ENCODE peak calls at places on chromosomes 11 and 22, in five cellular contexts. D is neuronal stem cell, G is fibroblast of lung, K is hepatocyte, P is IMR-90. V is an unnamed sample.

GRCh38 chr11:12585861-12586260 is 88.4 kb upstream of the TEAD1 start:
- DNase-seq in D (no peak), G (no peak), P (no peak), K (no peak), V (no peak)

GRCh38 chr11:59556883-59557205 is 45.5 kb downstream of the OR4D9 start:
- DNase-seq in G (peak), D (no peak), K (no peak), P (no peak), V (peak)

GRCh38 chr11:118232659-118233058 is 7.8 kb upstream of the JAML start:
- DNase-seq in P (no peak), G (no peak), D (no peak), K (no peak), V (no peak)

GRCh38 chr11:19311306-19312030 is 70.7 kb upstream of the E2F8 start:
- DNase-seq in P (peak), D (peak), K (peak), G (peak), V (no peak)

GRCh38 chr11:35600439-35600838 is 17.8 kb upstream of the FJX1 start:
- DNase-seq in K (no peak), D (no peak), P (no peak), G (no peak), V (no peak)

GRCh38 chr11:75541301-75541929 is 15.7 kb upstream of the GDPD5 start:
- DNase-seq in G (no peak), D (no peak), P (no peak), K (no peak), V (no peak)

GRCh38 chr11:68845351-68846002 is 3.8 kb upstream of the CPT1A start:
- DNase-seq in P (no peak), G (no peak), K (peak), D (no peak), V (no peak)

GRCh38 chr11:35997908-35998307 is 54.0 kb downstream of the LDLRAD3 start:
- DNase-seq in K (no peak), D (no peak), P (no peak), G (no peak), V (no peak)

GRCh38 chr22:20247010-20247505 is 21.1 kb downstream of the RTN4R start:
- DNase-seq in P (peak), D (no peak), G (peak), K (no peak), V (no peak)

GRCh38 chr11:47941907-47942558 is 38.3 kb upstream of the PTPRJ start:
- DNase-seq in D (no peak), K (peak), P (no peak), G (no peak), V (peak)

GRCh38 chr22:50085211-50085999 is at the start of gene MLC1:
- DNase-seq in P (peak), K (no peak), D (no peak), G (peak), V (no peak)

GRCh38 chr11:13335319-13335718 is 57.7 kb downstream of the BMAL1 start:
- DNase-seq in P (peak), G (peak), K (peak), D (peak), V (no peak)

GRCh38 chr11:63882555-63883242 is 34.3 kb downstream of the RCOR2 start:
- DNase-seq in G (peak), K (no peak), P (no peak), D (no peak), V (no peak)

DNA sequence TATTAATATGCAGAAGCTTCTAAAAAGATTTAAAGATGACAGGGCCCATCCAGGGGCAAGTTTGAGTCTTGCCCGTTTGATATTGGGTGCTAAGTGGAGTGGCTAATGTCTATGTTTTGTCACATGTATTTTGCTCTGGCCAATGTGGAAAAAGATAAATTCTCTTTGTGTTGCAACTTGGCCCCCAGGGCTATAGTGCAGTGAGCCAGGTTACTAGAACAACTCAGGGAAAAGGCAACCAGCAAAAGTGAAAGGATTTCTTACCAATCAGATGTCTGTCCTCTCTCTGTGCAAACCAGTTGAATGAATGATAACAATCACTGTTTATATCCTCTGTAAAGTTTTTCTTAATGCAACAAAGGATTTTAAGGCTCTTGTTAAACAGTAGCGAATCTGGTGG is 4.6 kb upstream of the CLNS1A start:
- DNase-seq in P (no peak), K (no peak), D (no peak), G (no peak), V (no peak)
- H2AFZ ChIP-seq in P (no peak), K (no peak), D (peak), G (peak), V (peak)

GRCh38 chr22:43113516-43114251 is 3.1 kb downstream of the BIK start:
- DNase-seq in P (no peak), K (no peak), G (no peak), D (no peak), V (peak)
- H3K27ac ChIP-seq in P (no peak), K (no peak), G (no peak), D (no peak), V (no peak)

DNA sequence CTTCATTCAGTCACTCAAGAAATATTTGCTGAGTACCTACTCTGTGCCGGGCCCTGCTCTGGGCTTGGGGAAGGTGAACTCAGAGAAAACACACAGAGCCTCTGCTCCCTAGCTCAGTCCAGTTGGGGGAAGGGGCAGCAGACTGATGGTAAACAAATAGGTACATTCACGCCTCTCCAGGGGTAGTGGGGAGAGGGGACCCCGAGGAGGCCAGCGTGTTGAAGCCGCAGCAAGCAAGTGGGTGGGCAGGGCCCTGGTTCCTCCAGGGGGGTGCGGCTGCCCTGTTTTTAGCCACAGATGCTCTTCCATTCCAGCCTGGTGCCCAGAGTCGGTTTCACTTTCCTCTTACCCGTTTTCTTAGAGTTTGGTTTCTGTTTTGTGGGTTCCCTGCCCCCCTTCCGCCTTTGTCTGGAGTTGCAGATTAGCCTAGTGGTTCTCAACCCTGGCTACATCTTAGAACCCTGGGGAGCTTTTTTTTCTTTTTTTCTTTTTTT is 8.7 kb downstream of the DRAP1 start:
- DNase-seq in K (no peak), D (no peak), P (no peak), G (no peak), V (no peak)
- H2AFZ ChIP-seq in K (no peak), D (peak), P (peak), G (no peak), V (no peak)

GRCh38 chr11:67470337-67471002 is 1.4 kb upstream of the TMEM134 start:
- DNase-seq in P (no peak), D (no peak), G (no peak), K (no peak), V (no peak)

GRCh38 chr11:67468509-67468834 is 579 bp downstream of the TMEM134 start:
- DNase-seq in P (no peak), G (no peak), D (no peak), K (no peak), V (no peak)

GRCh38 chr11:67468056-67468455 is 995 bp downstream of the TMEM134 start:
- DNase-seq in D (no peak), K (peak), P (no peak), G (peak), V (peak)

GRCh38 chr11:67466962-67467771 is 1.9 kb downstream of the TMEM134 start:
- DNase-seq in P (no peak), K (no peak), G (no peak), D (no peak), V (no peak)

GRCh38 chr11:67468835-67469811 is at the start of gene TMEM134:
- DNase-seq in K (peak), G (peak), D (peak), P (peak), V (peak)
- H3K27ac ChIP-seq in K (peak), G (peak), D (peak), P (peak), V (peak)

GRCh38 chr11:2885017-2885675 is 429 bp downstream of the CDKN1C start:
- DNase-seq in P (peak), D (no peak), K (peak), G (peak), V (no peak)

GRCh38 chr11:2882681-2883110 is 2.9 kb downstream of the CDKN1C start:
- DNase-seq in K (no peak), D (no peak), G (no peak), P (no peak), V (no peak)

GRCh38 chr11:2883717-2884423 is 1.7 kb downstream of the CDKN1C start:
- DNase-seq in K (peak), D (no peak), P (no peak), G (no peak), V (no peak)

GRCh38 chr11:2885676-2886081 is at the start of gene CDKN1C:
- DNase-seq in P (peak), K (peak), D (peak), G (peak), V (peak)

DNA sequence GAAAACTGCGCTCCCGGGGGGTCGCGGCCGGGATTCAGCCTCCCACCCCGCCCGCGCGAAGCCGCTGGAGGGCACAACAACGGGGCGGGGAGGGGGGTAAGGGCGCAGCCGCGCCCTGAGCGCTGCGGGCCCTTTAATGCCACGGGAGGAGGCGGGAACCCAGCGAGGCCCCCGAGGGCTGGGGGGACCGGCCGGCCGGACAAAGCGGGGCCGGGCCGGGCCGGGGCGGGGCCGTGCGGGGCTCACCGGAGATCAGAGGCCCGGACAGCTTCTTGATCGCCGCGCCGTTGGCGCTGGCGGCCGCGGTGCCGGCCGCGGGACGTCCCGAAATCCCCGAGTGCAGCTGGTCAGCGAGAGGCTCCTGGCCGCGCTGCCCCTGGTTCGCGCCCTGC is 1.2 kb downstream of the CDKN1C start:
- DNase-seq in P (no peak), G (peak), D (no peak), K (peak), V (no peak)
- H2AFZ ChIP-seq in P (peak), G (no peak), D (peak), K (no peak), V (no peak)

GRCh38 chr11:126352934-126353801 is 2.3 kb upstream of the ST3GAL4 start:
- DNase-seq in G (peak), D (no peak), K (no peak), P (peak), V (no peak)

GRCh38 chr11:126347751-126348628 is 7.5 kb upstream of the ST3GAL4 start:
- DNase-seq in P (no peak), G (no peak), D (no peak), K (no peak), V (no peak)

GRCh38 chr11:126352163-126352562 is 3.3 kb upstream of the ST3GAL4 start:
- DNase-seq in G (no peak), D (no peak), K (no peak), P (no peak), V (no peak)

GRCh38 chr11:126348806-126349582 is 6.5 kb upstream of the ST3GAL4 start:
- DNase-seq in P (peak), D (no peak), G (peak), K (no peak), V (peak)

GRCh38 chr11:126350811-126351210 is 4.7 kb upstream of the ST3GAL4 start:
- DNase-seq in P (no peak), G (no peak), K (no peak), D (no peak), V (no peak)
- H3K27ac ChIP-seq in P (no peak), G (peak), K (no peak), D (no peak), V (peak)

GRCh38 chr22:22669093-22669492 is 24.7 kb downstream of the GGTLC2 start:
- DNase-seq in D (no peak), P (no peak), G (no peak), K (no peak), V (no peak)
- H2AFZ ChIP-seq in D (no peak), P (no peak), G (no peak), K (no peak), V (no peak)